ENCODE peak calls at places on chromosome 13, in four cellular contexts. One of them, this sample, is unnamed.
A peak's percentile ranks its signal among the peaks of the same experiment; 100 is the strongest.

GRCh38 chr13:37966266-37966665 is 96.7 kb upstream of the TRPC4 start:
- DNase-seq in tibial nerve: no peak
- DNase-seq in A549: no peak
- DNase-seq in upper lobe of left lung: no peak
- DNase-seq in this sample: no peak

GRCh38 chr13:85985791-85986190 is 186.6 kb upstream of the SLITRK6 start:
- DNase-seq in A549: no peak
- DNase-seq in tibial nerve: no peak
- DNase-seq in upper lobe of left lung: no peak
- DNase-seq in this sample: no peak

GRCh38 chr13:95569966-95570365 is 17.4 kb downstream of the CLDN10 start:
- DNase-seq in tibial nerve: no peak
- DNase-seq in A549: no peak
- DNase-seq in upper lobe of left lung: no peak
- DNase-seq in this sample: no peak

GRCh38 chr13:19601749-19602725 is 31.4 kb upstream of the MPHOSPH8 start:
- DNase-seq in upper lobe of left lung: peak; percentile 90
- DNase-seq in tibial nerve: no peak
- DNase-seq in A549: peak; percentile 53
- DNase-seq in this sample: no peak

GRCh38 chr13:51697855-51698254 is 106.1 kb downstream of the DHRS12 start:
- DNase-seq in tibial nerve: no peak
- DNase-seq in A549: no peak
- DNase-seq in upper lobe of left lung: no peak
- DNase-seq in this sample: no peak

GRCh38 chr13:32117696-32118095 is 86.1 kb downstream of the FRY start:
- DNase-seq in tibial nerve: no peak
- DNase-seq in upper lobe of left lung: no peak
- DNase-seq in A549: no peak
- DNase-seq in this sample: peak; percentile 91

GRCh38 chr13:23905766-23906165 is 8.5 kb upstream of the C1QTNF9B start:
- DNase-seq in tibial nerve: no peak
- DNase-seq in A549: no peak
- DNase-seq in upper lobe of left lung: no peak
- DNase-seq in this sample: no peak

GRCh38 chr13:77300176-77301141 is 26.4 kb downstream of the MYCBP2 start:
- DNase-seq in A549: peak; percentile 16
- DNase-seq in tibial nerve: no peak
- DNase-seq in upper lobe of left lung: no peak
- DNase-seq in this sample: no peak

GRCh38 chr13:94009696-94010095 is 469.8 kb downstream of the DCT start:
- DNase-seq in A549: no peak
- DNase-seq in tibial nerve: no peak
- DNase-seq in upper lobe of left lung: no peak
- DNase-seq in this sample: no peak

GRCh38 chr13:40341086-40341471 is 325.4 kb downstream of the FOXO1 start:
- DNase-seq in A549: no peak
- DNase-seq in tibial nerve: no peak
- DNase-seq in upper lobe of left lung: no peak
- DNase-seq in this sample: no peak

GRCh38 chr13:81745391-81745790 is 1404.5 kb upstream of the SPRY2 start:
- DNase-seq in upper lobe of left lung: no peak
- DNase-seq in A549: no peak
- DNase-seq in tibial nerve: no peak
- DNase-seq in this sample: no peak

GRCh38 chr13:51292000-51292550 is 47.4 kb upstream of the SERPINE3 start:
- DNase-seq in A549: no peak
- DNase-seq in upper lobe of left lung: no peak
- DNase-seq in tibial nerve: no peak
- DNase-seq in this sample: no peak

GRCh38 chr13:27789495-27790303 is 2.6 kb upstream of the GSX1 start:
- DNase-seq in tibial nerve: no peak
- DNase-seq in upper lobe of left lung: peak; percentile 82
- DNase-seq in A549: no peak
- DNase-seq in this sample: no peak

GRCh38 chr13:37383856-37384255 is 214.7 kb downstream of the POSTN start:
- DNase-seq in tibial nerve: no peak
- DNase-seq in A549: no peak
- DNase-seq in upper lobe of left lung: no peak
- DNase-seq in this sample: no peak

GRCh38 chr13:51501592-51502205 is 48.9 kb upstream of the INTS6 start:
- DNase-seq in upper lobe of left lung: no peak
- DNase-seq in A549: no peak
- DNase-seq in tibial nerve: no peak
- DNase-seq in this sample: no peak

GRCh38 chr13:112767506-112768471 is 78.0 kb downstream of the ATP11A start:
- DNase-seq in A549: no peak
- DNase-seq in tibial nerve: no peak
- DNase-seq in upper lobe of left lung: peak; percentile 85
- DNase-seq in this sample: peak; percentile 39

DNA sequence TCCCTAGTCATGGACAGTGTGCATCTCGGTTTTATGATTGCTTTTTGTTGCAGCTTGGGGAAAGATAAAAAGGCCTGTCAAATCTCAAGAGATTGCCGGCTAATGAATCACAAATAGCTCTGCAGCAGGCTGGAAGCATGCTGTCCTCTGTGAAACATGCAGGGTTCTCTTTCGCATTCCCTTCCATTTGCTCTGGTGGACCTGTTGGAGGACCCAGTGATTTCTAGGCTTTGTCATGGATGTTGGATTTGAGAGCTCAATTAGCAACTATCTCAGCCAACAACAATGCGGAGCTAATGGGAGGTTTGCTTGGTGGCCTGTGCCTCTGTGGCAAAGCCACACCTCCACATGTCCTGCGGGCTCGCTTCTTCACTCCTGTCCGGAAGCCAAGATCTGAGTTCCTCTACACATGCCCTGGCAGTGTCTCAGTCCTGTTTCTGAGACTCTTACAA is 418.1 kb upstream of the ARGLU1 start:
- DNase-seq in A549: no peak
- DNase-seq in upper lobe of left lung: no peak
- DNase-seq in tibial nerve: no peak
- DNase-seq in this sample: no peak
- TF ChIP-seq POLR2A in A549: no peak
- TF ChIP-seq POLR2A in upper lobe of left lung: no peak
- TF ChIP-seq POLR2A in tibial nerve: no peak
- TF ChIP-seq POLR2A in this sample: no peak

GRCh38 chr13:29519921-29520320 is 75.6 kb downstream of the SLC7A1 start:
- DNase-seq in tibial nerve: no peak
- DNase-seq in upper lobe of left lung: no peak
- DNase-seq in A549: no peak
- DNase-seq in this sample: no peak
- H3K27ac ChIP-seq in tibial nerve: peak overlapping the region; percentile 19
- H3K27ac ChIP-seq in upper lobe of left lung: no peak overlapping the region
- H3K27ac ChIP-seq in A549: no peak overlapping the region
- H3K27ac ChIP-seq in this sample: no peak overlapping the region

GRCh38 chr13:114063545-114064515 is 68.6 kb downstream of the RASA3 start:
- DNase-seq in A549: peak; percentile 60
- DNase-seq in upper lobe of left lung: peak; percentile 84
- DNase-seq in tibial nerve: peak; percentile 46
- DNase-seq in this sample: peak; percentile 45
- H3K4me1 ChIP-seq in A549: peaks cover 59% of the 10 kb centered on the region
- H3K4me1 ChIP-seq in upper lobe of left lung: peaks cover 61% of the 10 kb centered on the region
- H3K4me1 ChIP-seq in tibial nerve: peaks cover 82% of the 10 kb centered on the region
- H3K4me1 ChIP-seq in this sample: peaks cover 41% of the 10 kb centered on the region

GRCh38 chr13:110914293-110915056 is 394 bp downstream of the ANKRD10 start:
- DNase-seq in upper lobe of left lung: peak; percentile 97
- DNase-seq in tibial nerve: peak; percentile 52
- DNase-seq in A549: peak; percentile 75
- DNase-seq in this sample: peak; percentile 72

GRCh38 chr13:110915057-110915873 is at the start of gene ANKRD10:
- DNase-seq in upper lobe of left lung: peak; percentile 100
- DNase-seq in tibial nerve: peak; percentile 98
- DNase-seq in A549: peak; percentile 95
- DNase-seq in this sample: peak; percentile 97

GRCh38 chr13:110913322-110913721 is 1.5 kb downstream of the ANKRD10 start:
- DNase-seq in A549: no peak
- DNase-seq in upper lobe of left lung: no peak
- DNase-seq in tibial nerve: no peak
- DNase-seq in this sample: peak; percentile 77

GRCh38 chr13:110912651-110913051 is 2.2 kb downstream of the ANKRD10 start:
- DNase-seq in A549: peak; percentile 12
- DNase-seq in upper lobe of left lung: no peak
- DNase-seq in tibial nerve: no peak
- DNase-seq in this sample: peak; percentile 63

DNA sequence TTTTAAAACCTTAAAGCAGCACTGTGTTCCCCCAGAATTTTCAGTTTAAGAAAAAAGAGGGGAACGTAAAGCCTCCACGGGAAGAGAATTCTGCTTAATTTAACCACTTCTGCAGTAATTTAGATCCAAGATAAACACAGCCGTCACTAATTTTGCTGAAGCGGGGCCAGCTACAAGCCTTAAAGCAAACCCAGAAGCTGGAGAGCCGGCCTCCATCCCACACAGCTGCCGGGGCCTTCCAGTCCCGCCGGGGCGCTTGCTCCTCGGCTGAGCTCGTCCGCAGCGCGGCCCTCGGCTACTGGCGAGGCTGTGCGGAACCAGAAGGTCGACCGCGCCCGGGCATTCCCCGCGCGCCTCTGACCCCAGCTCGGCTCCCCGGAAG is 967 bp downstream of the ANKRD10 start:
- DNase-seq in tibial nerve: no peak
- DNase-seq in A549: no peak
- DNase-seq in upper lobe of left lung: no peak
- DNase-seq in this sample: no peak
- TF ChIP-seq POLR2A in tibial nerve: no peak
- TF ChIP-seq POLR2A in A549: no peak
- TF ChIP-seq POLR2A in upper lobe of left lung: no peak
- TF ChIP-seq POLR2A in this sample: no peak

DNA sequence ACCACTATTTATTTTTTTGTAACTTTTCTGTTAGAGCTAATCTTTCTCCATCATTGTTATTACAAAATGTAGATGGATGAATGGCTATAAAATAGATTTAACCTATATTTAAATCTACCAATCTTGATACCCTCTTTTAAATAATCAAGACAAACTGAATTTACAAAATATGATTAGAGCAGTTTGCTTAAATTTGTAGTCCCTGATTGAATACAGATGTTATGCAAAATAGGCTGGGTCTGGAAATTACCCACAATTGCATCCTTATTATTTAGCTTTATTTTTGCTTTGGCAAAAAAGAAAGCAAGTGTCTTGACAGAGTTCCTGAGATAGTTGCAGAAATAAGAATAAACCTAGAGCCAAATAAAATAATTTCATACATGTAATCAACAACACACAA is 352.8 kb downstream of the KLF12 start:
- DNase-seq in upper lobe of left lung: no peak
- DNase-seq in A549: no peak
- DNase-seq in tibial nerve: no peak
- DNase-seq in this sample: no peak
- H3K27ac ChIP-seq in upper lobe of left lung: no peak overlapping the region
- H3K27ac ChIP-seq in A549: no peak overlapping the region
- H3K27ac ChIP-seq in tibial nerve: no peak overlapping the region
- H3K27ac ChIP-seq in this sample: no peak overlapping the region

This sample was measured in gastrocnemius medialis.